ENCODE peak calls at places on chromosomes 4 and X, in six cellular contexts. B is KBM-7, U is NCI-H2081, P is M059J, S is GM04503, G is NCI-H1105. N is an unnamed sample.

GRCh38 chr4:76799718-76800117 is 98.2 kb downstream of the SOWAHB start:
- DNase-seq in U (no peak), G (no peak), S (no peak), P (no peak), B (no peak), N (no peak)

GRCh38 chr4:77120888-77121508 is 36.0 kb upstream of the CCNG2 start:
- DNase-seq in U (no peak), P (no peak), S (no peak), G (no peak), B (no peak), N (peak)

GRCh38 chr4:7659429-7660175 is 224.9 kb upstream of the PSAPL1 start:
- DNase-seq in P (no peak), S (no peak), B (no peak), G (no peak), U (no peak), N (no peak)

GRCh38 chr4:13920111-13920875 is 292.8 kb upstream of the BOD1L1 start:
- DNase-seq in G (no peak), U (no peak), S (no peak), B (no peak), P (no peak), N (no peak)

GRCh38 chr4:8910100-8910821 is 38.6 kb upstream of the HMX1 start:
- DNase-seq in U (no peak), B (no peak), S (no peak), G (no peak), P (no peak), N (no peak)

GRCh38 chrX:38080808-38081207 is 74.5 kb downstream of the SYTL5 start:
- DNase-seq in G (no peak), S (no peak), U (no peak), P (no peak), B (no peak), N (no peak)

GRCh38 chr4:168484626-168485025 is 4.3 kb upstream of the DDX60L start:
- DNase-seq in B (no peak), G (no peak), U (no peak), P (peak), S (peak), N (no peak)

GRCh38 chr4:151117371-151117962 is 18.0 kb downstream of the RPS3A start:
- DNase-seq in P (peak), B (peak), S (peak), G (peak), U (peak), N (peak)

GRCh38 chr4:72975488-72975784 is 94.1 kb downstream of the COX18 start:
- DNase-seq in P (no peak), S (no peak), G (no peak), U (no peak), B (no peak), N (no peak)

GRCh38 chrX:123217077-123217476 is 33.0 kb downstream of the GRIA3 start:
- DNase-seq in P (peak), S (peak), G (no peak), B (no peak), U (no peak), N (no peak)

GRCh38 chr4:15577508-15577907 is 77.6 kb downstream of the FBXL5 start:
- DNase-seq in S (peak), U (no peak), P (no peak), G (no peak), B (no peak), N (no peak)

GRCh38 chr4:137390707-137391106 is 141.6 kb downstream of the PCDH18 start:
- DNase-seq in S (peak), B (no peak), G (no peak), P (no peak), U (no peak), N (no peak)

GRCh38 chrX:23993012-23993633 is 33.9 kb downstream of the KLHL15 start:
- DNase-seq in B (no peak), G (no peak), S (no peak), P (no peak), U (no peak), N (no peak)

GRCh38 chr4:101136373-101137370 is 210.7 kb downstream of the PPP3CA start:
- DNase-seq in G (peak), P (peak), B (no peak), U (no peak), S (no peak), N (no peak)

GRCh38 chr4:7169134-7169533 is 23.2 kb upstream of the SORCS2 start:
- DNase-seq in G (no peak), B (no peak), U (no peak), S (no peak), P (no peak), N (no peak)

GRCh38 chrX:36930491-36930890 is 77.7 kb upstream of the FAM47C start:
- DNase-seq in S (no peak), P (no peak), B (no peak), U (no peak), G (no peak), N (no peak)

GRCh38 chr4:7872264-7872771 is 67.3 kb downstream of the AFAP1 start:
- DNase-seq in G (peak), S (peak), U (peak), P (peak), B (no peak), N (no peak)

GRCh38 chr4:123838426-123838825 is 441.8 kb downstream of the SPRY1 start:
- DNase-seq in B (no peak), P (no peak), S (no peak), G (no peak), U (peak), N (no peak)

GRCh38 chr4:169009281-169010124 is 552 bp downstream of the CBR4 start:
- DNase-seq in B (peak), G (peak), P (peak), S (no peak), U (peak), N (no peak)

GRCh38 chr4:148094149-148094548 is 348.1 kb downstream of the NR3C2 start:
- DNase-seq in S (no peak), U (no peak), P (no peak), B (no peak), G (no peak), N (no peak)

GRCh38 chrX:143094501-143095110 is 68.9 kb downstream of the SPANXN4 start:
- DNase-seq in G (no peak), P (no peak), U (no peak), S (no peak), B (no peak), N (no peak)

GRCh38 chr4:53617101-53617680 is 25.9 kb upstream of the LNX1 start:
- DNase-seq in B (no peak), P (peak), U (no peak), S (no peak), G (no peak), N (no peak)

GRCh38 chr4:88002786-88003185 is 4.6 kb upstream of the PKD2 start:
- DNase-seq in S (peak), U (no peak), B (no peak), G (no peak), P (peak), N (no peak)

GRCh38 chr4:121726642-121727268 is 30.0 kb upstream of the ANXA5 start:
- DNase-seq in P (peak), B (peak), U (peak), G (no peak), S (peak), N (peak)

GRCh38 chr4:25320374-25321172 is 8.0 kb downstream of the ZCCHC4 start:
- DNase-seq in S (peak), G (no peak), P (peak), B (peak), U (no peak), N (no peak)

GRCh38 chrX:39819921-39820849 is 277.6 kb downstream of the BCOR start:
- DNase-seq in B (no peak), P (no peak), U (no peak), S (no peak), G (no peak), N (no peak)

GRCh38 chr4:124334119-124334518 is 378.4 kb downstream of the ANKRD50 start:
- DNase-seq in S (peak), P (peak), G (peak), B (peak), U (peak), N (peak)

GRCh38 chr4:113452868-113453620 is 308.5 kb downstream of the CAMK2D start:
- DNase-seq in U (no peak), B (no peak), S (no peak), P (peak), G (no peak), N (no peak)

GRCh38 chrX:149022485-149022884 is 482.6 kb downstream of the IDS start:
- DNase-seq in P (no peak), G (no peak), B (no peak), S (no peak), U (no peak), N (no peak)

GRCh38 chrX:85024044-85024443 is 20.4 kb downstream of the APOOL start:
- DNase-seq in U (no peak), P (no peak), G (no peak), S (no peak), B (no peak), N (no peak)

GRCh38 chrX:97609938-97610337 is 726.2 kb downstream of the RPA4 start:
- DNase-seq in U (no peak), P (no peak), G (no peak), S (no peak), B (no peak), N (no peak)

GRCh38 chrX:103356023-103356798 is at the start of gene TCEAL9:
- DNase-seq in B (no peak), G (peak), P (peak), U (peak), S (no peak), N (peak)

GRCh38 chrX:149259241-149259640 is 245.9 kb downstream of the IDS start:
- DNase-seq in B (no peak), U (no peak), S (no peak), P (peak), G (no peak), N (no peak)

GRCh38 chrX:104695593-104695992 is 129.6 kb downstream of the IL1RAPL2 start:
- DNase-seq in S (no peak), B (no peak), G (no peak), U (no peak), P (no peak), N (no peak)

N was measured in HuH-7.